ENCODE peak calls at places on chromosomes 7 and 10, in five cellular contexts. X is PC-3; U is effector memory CD4-positive, alpha-beta T cell; D is body of pancreas; W is NT2/D1. N is an unnamed sample.

GRCh38 chr10:101545898-101546297 is 42.2 kb downstream of the POLL start:
- DNase-seq in X (no peak), U (no peak), D (no peak), W (no peak), N (no peak)

GRCh38 chr7:89029864-89030263 is 234.3 kb upstream of the TEX47 start:
- DNase-seq in X (peak), U (no peak), D (no peak), W (no peak), N (peak)

GRCh38 chr7:894164-894867 is 18.0 kb downstream of the GET4 start:
- DNase-seq in X (no peak), U (no peak), D (no peak), W (no peak), N (no peak)

GRCh38 chr10:13165177-13165576 is 3.8 kb downstream of the MCM10 start:
- DNase-seq in X (no peak), U (no peak), D (no peak), W (no peak), N (no peak)

GRCh38 chr7:69256634-69257081 is 341.6 kb upstream of the AUTS2 start:
- DNase-seq in X (no peak), U (no peak), D (peak), W (no peak), N (no peak)

GRCh38 chr7:155618708-155619633 is 25.5 kb upstream of the RBM33 start:
- DNase-seq in X (no peak), U (no peak), D (peak), W (no peak), N (peak)

GRCh38 chr10:120824864-120825263 is 26.3 kb upstream of the WDR11 start:
- DNase-seq in X (peak), U (no peak), D (peak), W (peak), N (no peak)

GRCh38 chr10:125094826-125095225 is 65.5 kb downstream of the CTBP2 start:
- DNase-seq in X (no peak), U (no peak), D (no peak), W (no peak), N (no peak)

GRCh38 chr10:49269523-49269922 is 29.4 kb upstream of the C10orf71 start:
- DNase-seq in X (no peak), U (no peak), D (no peak), W (no peak), N (no peak)

GRCh38 chr7:121328508-121329459 is at the start of gene WNT16:
- DNase-seq in X (no peak), U (no peak), D (no peak), W (no peak), N (no peak)

GRCh38 chr10:78209987-78210386 is 176.3 kb downstream of the RPS24 start:
- DNase-seq in X (no peak), U (no peak), D (no peak), W (no peak), N (no peak)

GRCh38 chr7:94161476-94161875 is 157.3 kb upstream of the BET1 start:
- DNase-seq in X (no peak), U (no peak), D (no peak), W (no peak), N (no peak)
- H3K4me3 ChIP-seq in X (no peak), U (no peak), D (no peak), W (no peak), N (no peak)

GRCh38 chr10:59018977-59019376 is 157.5 kb upstream of the PHYHIPL start:
- DNase-seq in X (no peak), U (no peak), D (no peak), W (no peak), N (no peak)

GRCh38 chr10:59016043-59016442 is 160.4 kb upstream of the PHYHIPL start:
- DNase-seq in X (no peak), U (no peak), D (no peak), W (no peak), N (no peak)

GRCh38 chr10:59019603-59020002 is 156.8 kb upstream of the PHYHIPL start:
- DNase-seq in X (no peak), U (no peak), D (no peak), W (no peak), N (no peak)
- H3K4me3 ChIP-seq in X (no peak), U (no peak), D (no peak), W (no peak), N (no peak)

GRCh38 chr7:151351967-151352366 is 10.4 kb downstream of the NUB1 start:
- DNase-seq in X (no peak), U (peak), D (no peak), W (no peak), N (no peak)
- H3K4me3 ChIP-seq in X (no peak), U (no peak), D (no peak), W (no peak), N (no peak)

DNA sequence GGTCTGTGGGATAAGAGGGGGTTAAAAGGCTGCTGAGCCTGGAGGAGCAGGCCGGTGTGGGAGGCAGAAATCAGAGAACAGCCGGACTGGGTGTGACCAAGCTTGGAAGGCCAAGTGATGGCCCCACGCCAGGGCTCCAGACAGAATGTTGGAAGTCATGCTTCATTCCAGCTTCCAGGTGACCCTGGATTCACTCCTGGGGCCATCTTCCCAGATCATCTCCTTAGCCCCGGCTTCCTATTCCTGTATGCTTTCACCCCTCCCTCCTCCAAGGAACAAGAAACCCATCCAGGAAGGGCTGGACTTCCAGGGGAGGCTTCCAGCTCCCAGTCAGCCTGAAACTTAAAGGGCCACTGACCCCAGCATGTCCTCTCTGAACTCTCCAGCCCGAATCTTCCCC is 1.0 kb downstream of the INMT start:
- DNase-seq in X (no peak), U (no peak), D (peak), W (no peak), N (no peak)
- H3K4me3 ChIP-seq in X (no peak), U (no peak), D (no peak), W (no peak), N (no peak)

DNA sequence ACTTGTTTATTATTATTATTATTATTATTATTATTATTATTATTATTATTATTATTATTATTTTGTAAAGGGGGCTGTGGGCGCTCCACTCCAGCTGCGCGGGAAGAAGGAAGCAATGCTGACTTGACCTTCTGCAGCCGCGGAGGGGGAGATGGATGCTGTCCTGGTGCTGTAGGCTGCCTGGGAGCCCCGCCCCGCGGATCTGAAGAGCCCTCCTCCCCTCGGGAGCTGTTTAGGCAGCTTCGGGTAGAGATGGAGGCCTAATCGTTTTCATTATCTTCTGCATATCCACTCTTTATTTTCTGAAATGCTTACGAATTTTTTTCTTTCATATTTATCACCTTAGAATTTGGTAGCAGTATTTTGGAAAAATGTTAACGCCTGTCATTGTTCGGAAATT is 101.2 kb upstream of the KLF6 start:
- DNase-seq in X (no peak), U (no peak), D (peak), W (no peak), N (no peak)
- H3K4me3 ChIP-seq in X (no peak), U (no peak), D (no peak), W (no peak), N (no peak)

GRCh38 chr7:39259391-39260003 is 281.8 kb downstream of the POU6F2 start:
- DNase-seq in X (no peak), U (no peak), D (no peak), W (no peak), N (no peak)
- H3K4me3 ChIP-seq in X (no peak), U (no peak), D (no peak), W (no peak), N (no peak)

DNA sequence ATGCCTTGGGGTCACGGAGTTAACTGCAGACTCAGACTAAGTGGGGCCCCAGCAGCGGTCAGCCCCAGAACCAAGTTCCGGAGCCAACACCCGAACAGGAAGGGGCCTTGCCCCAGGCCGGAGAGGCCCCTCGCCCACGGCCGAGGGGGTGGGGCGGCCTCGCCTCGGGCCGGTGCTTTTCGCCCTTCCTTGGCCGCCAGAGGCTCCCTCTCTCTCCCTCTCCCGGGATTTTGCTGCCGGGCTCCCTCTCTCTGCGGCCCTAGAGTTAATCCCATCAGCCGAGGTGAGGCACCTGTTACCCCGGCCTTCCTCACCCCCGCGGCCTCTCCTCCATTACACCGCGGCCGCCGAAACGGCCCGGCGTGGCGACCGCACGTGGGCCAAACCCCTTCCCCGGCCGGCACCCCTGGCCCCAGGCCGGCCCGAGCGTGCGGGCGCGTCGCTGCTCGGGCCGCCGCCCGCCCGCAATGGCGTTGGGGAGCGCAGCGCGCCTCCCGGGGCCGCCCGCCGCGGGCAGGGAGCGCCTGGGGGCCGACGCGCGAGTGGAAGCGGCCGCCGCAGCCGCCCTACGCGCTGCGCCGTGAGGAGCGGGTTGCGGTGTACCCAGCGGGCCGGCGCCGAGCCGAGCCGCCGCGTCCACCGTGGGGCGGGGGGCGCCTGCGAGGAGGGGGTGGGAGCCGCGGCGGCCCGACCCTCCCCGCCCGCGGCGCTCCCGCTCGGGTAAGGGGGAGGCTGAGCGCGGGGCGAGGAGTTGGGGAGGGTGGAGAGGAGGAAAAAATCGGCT is at the start of gene PPP1R9A:
- DNase-seq in X (peak), U (no peak), D (peak), W (peak), N (peak)
- H3K4me3 ChIP-seq in X (peak), U (no peak), D (peak), W (peak), N (peak)

DNA sequence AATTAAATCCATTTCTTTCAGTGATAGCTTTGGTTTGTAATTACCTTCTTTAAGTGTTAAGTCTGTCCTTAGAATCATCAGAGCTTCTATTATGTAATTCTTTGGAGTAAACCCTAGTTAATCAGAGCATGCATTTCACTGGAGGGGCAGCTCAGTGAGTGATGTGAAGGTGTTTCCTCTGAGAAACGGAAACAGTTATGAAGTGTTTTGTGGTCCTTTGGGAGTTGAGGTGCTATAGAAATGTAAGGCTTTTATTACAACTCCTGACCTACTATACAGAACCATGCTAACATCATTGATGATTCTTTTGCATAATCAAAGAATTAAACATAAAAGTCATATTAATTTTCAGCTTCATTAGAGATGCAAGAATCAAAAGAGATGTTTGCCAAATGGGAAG is 141.5 kb downstream of the EXOC4 start:
- DNase-seq in X (no peak), U (no peak), D (no peak), W (no peak), N (no peak)
- H3K4me3 ChIP-seq in X (no peak), U (no peak), D (no peak), W (no peak), N (no peak)

N was measured in retinal pigment epithelial cell.